ENCODE peak calls at places on chromosome 15, in four cellular contexts. K is NCI-H1694 treated with DMSO at 0.1 percent for 48 hours, W is amniotic stem cell, F is psoas muscle. E is an unnamed sample.

GRCh38 chr15:91988071-91988470 is 134.6 kb downstream of the SLCO3A1 start:
- DNase-seq in W (no peak), F (no peak), K (no peak), E (no peak)

GRCh38 chr15:100337422-100338044 is 4.2 kb downstream of the ADAMTS17 start:
- DNase-seq in K (no peak), F (no peak), W (no peak), E (no peak)

GRCh38 chr15:99992611-99993231 is 259.5 kb upstream of the LYSMD4 start:
- DNase-seq in W (no peak), K (no peak), F (peak), E (no peak)

GRCh38 chr15:90413411-90414379 is 25.7 kb downstream of the IQGAP1 start:
- DNase-seq in K (no peak), W (no peak), F (no peak), E (no peak)

GRCh38 chr15:66802087-66803001 is 100.3 kb downstream of the SMAD6 start:
- DNase-seq in F (no peak), K (no peak), W (no peak), E (no peak)

GRCh38 chr15:81507831-81508230 is 133.8 kb upstream of the TMC3 start:
- DNase-seq in W (no peak), K (no peak), F (no peak), E (no peak)

GRCh38 chr15:48486228-48486627 is 155.0 kb downstream of the DUT start:
- DNase-seq in W (no peak), K (no peak), F (no peak), E (no peak)

GRCh38 chr15:70576683-70577082 is 186.7 kb downstream of the UACA start:
- DNase-seq in F (no peak), K (no peak), W (no peak), E (no peak)

GRCh38 chr15:31275331-31276262 is 51.0 kb upstream of the KLF13 start:
- DNase-seq in W (no peak), F (peak), K (no peak), E (no peak)

GRCh38 chr15:62503451-62503850 is 338.4 kb upstream of the C2CD4B start:
- DNase-seq in F (peak), K (no peak), W (no peak), E (no peak)

GRCh38 chr15:47301481-47301880 is 415.8 kb upstream of the SEMA6D start:
- DNase-seq in K (peak), F (peak), W (no peak), E (peak)

GRCh38 chr15:88865498-88866099 is 29.7 kb downstream of the HAPLN3 start:
- DNase-seq in K (no peak), W (no peak), F (no peak), E (no peak)

GRCh38 chr15:47609693-47610092 is 107.6 kb upstream of the SEMA6D start:
- DNase-seq in W (no peak), K (no peak), F (no peak), E (no peak)

GRCh38 chr15:36356978-36357582 is 222.3 kb upstream of the CDIN1 start:
- DNase-seq in F (no peak), K (no peak), W (peak), E (peak)

GRCh38 chr15:91407237-91407889 is 307.3 kb downstream of the SV2B start:
- DNase-seq in F (no peak), W (no peak), K (peak), E (peak)

GRCh38 chr15:70101459-70102113 is 3.9 kb upstream of the TLE3 start:
- DNase-seq in W (no peak), K (peak), F (peak), E (peak)

GRCh38 chr15:28969511-28970085 is 83.8 kb downstream of the APBA2 start:
- DNase-seq in K (peak), W (no peak), F (no peak), E (no peak)

GRCh38 chr15:56249080-56249479 is 5.4 kb upstream of the RFX7 start:
- DNase-seq in K (peak), W (peak), F (no peak), E (no peak)

GRCh38 chr15:40878785-40879184 is 4.8 kb upstream of the RHOV start:
- DNase-seq in K (no peak), W (no peak), F (no peak), E (no peak)

GRCh38 chr15:95653361-95653805 is 677.1 kb upstream of the NR2F2 start:
- DNase-seq in F (no peak), K (no peak), W (no peak), E (no peak)

GRCh38 chr15:63593705-63594671 is 3.2 kb upstream of the FBXL22 start:
- DNase-seq in K (no peak), W (no peak), F (no peak), E (no peak)

GRCh38 chr15:99096173-99096893 is 8.5 kb upstream of the SYNM start:
- DNase-seq in F (no peak), W (no peak), K (no peak), E (no peak)

GRCh38 chr15:40252141-40252437 is 13.2 kb downstream of the PAK6 start:
- DNase-seq in F (no peak), K (no peak), W (no peak), E (no peak)

GRCh38 chr15:62899090-62899493 is 143.5 kb upstream of the TPM1 start:
- DNase-seq in K (no peak), W (no peak), F (no peak), E (peak)

GRCh38 chr15:83030021-83030420 is 18.6 kb upstream of the C15orf40 start:
- DNase-seq in K (no peak), F (no peak), W (no peak), E (no peak)

E was measured in NCI-H1105 treated with DMSO at 0.1 percent for 48 hours.